ENCODE peak calls at places on chromosomes 16 and 17, in seven cellular contexts. Z is fibroblast of pulmonary artery, U is T-helper 9 cell, A is uterus, G is NCI-H345, L is neural crest cell, I is skeletal muscle cell. X is an unnamed sample.

GRCh38 chr16:81647527-81647926 is 131.6 kb upstream of the PLCG2 start:
- DNase-seq in I (no peak), Z (peak; percentile 47), L (no peak), G (peak; percentile 65), A (no peak), U (no peak), X (no peak)

GRCh38 chr16:55842369-55843104 is 9.6 kb upstream of the CES1 start:
- DNase-seq in I (no peak), G (peak; percentile 12), U (peak; percentile 1), A (no peak), Z (peak; percentile 60), L (peak; percentile 14), X (peak; percentile 48)

GRCh38 chr17:16932156-16932555 is 39.8 kb downstream of the TNFRSF13B start:
- DNase-seq in U (no peak), A (no peak), L (no peak), G (no peak), Z (no peak), I (no peak), X (no peak)

GRCh38 chr17:82396601-82397435 is 21.3 kb upstream of the HEXD start:
- DNase-seq in Z (peak; percentile 76), I (peak; percentile 97), L (no peak), A (no peak), U (no peak), G (no peak), X (no peak)

GRCh38 chr17:33506889-33507650 is 214.0 kb upstream of the ASIC2 start:
- DNase-seq in I (no peak), L (no peak), G (no peak), A (peak; percentile 33), U (no peak), Z (peak; percentile 42), X (no peak)

GRCh38 chr16:28140788-28141618 is 70.8 kb downstream of the XPO6 start:
- DNase-seq in Z (peak; percentile 47), G (no peak), I (no peak), U (peak; percentile 47), L (no peak), A (no peak), X (no peak)

GRCh38 chr17:1629647-1630310 is 1.1 kb upstream of the SLC43A2 start:
- DNase-seq in U (peak; percentile 62), G (peak; percentile 40), I (no peak), A (no peak), L (no peak), Z (peak; percentile 56), X (peak; percentile 61)

GRCh38 chr17:32794533-32795246 is 82.2 kb downstream of the MYO1D start:
- DNase-seq in G (no peak), I (no peak), Z (no peak), A (no peak), U (no peak), L (no peak), X (no peak)

GRCh38 chr17:59355030-59355694 is 23.7 kb downstream of the YPEL2 start:
- DNase-seq in U (no peak), A (no peak), I (no peak), Z (no peak), G (no peak), L (no peak), X (no peak)

GRCh38 chr16:71629617-71630016 is 3.6 kb downstream of the MARVELD3 start:
- DNase-seq in U (no peak), Z (no peak), G (no peak), I (no peak), A (no peak), L (no peak), X (peak; percentile 62)

GRCh38 chr16:85286970-85287814 is 174.9 kb upstream of the CIBAR2 start:
- DNase-seq in L (peak; percentile 45), I (peak; percentile 27), U (no peak), Z (peak; percentile 7), G (no peak), A (no peak), X (peak; percentile 52)

GRCh38 chr17:80892900-80893603 is 98.6 kb upstream of the CHMP6 start:
- DNase-seq in U (peak; percentile 40), I (no peak), L (no peak), G (no peak), A (no peak), Z (peak; percentile 60), X (peak; percentile 86)

GRCh38 chr16:21167360-21167759 is 8.9 kb downstream of the LDAF1 start:
- DNase-seq in I (peak; percentile 53), G (no peak), A (no peak), L (no peak), Z (peak; percentile 45), U (no peak), X (no peak)

GRCh38 chr17:76623271-76624146 is 20.0 kb downstream of the ST6GALNAC1 start:
- DNase-seq in G (peak; percentile 75), A (peak; percentile 82), U (peak; percentile 72), Z (peak; percentile 78), L (peak; percentile 76), I (no peak), X (peak; percentile 76)

GRCh38 chr17:79840204-79840988 is 1.2 kb upstream of the CBX4 start:
- DNase-seq in A (peak; percentile 77), U (peak; percentile 20), Z (peak; percentile 64), I (no peak), G (peak; percentile 59), L (peak; percentile 45), X (peak; percentile 74)

GRCh38 chr16:9092963-9093477 is 1.6 kb downstream of the HAPSTR1 start:
- DNase-seq in U (peak; percentile 10), A (peak; percentile 22), L (peak; percentile 16), Z (no peak), G (peak; percentile 31), I (no peak), X (peak; percentile 82)

GRCh38 chr16:49859139-49859947 is 3.4 kb upstream of the ZNF423 start:
- DNase-seq in Z (peak; percentile 64), L (no peak), I (no peak), U (no peak), A (peak; percentile 77), G (no peak), X (peak; percentile 42)

GRCh38 chr17:77184474-77184873 is 43.7 kb downstream of the SEC14L1 start:
- DNase-seq in Z (peak; percentile 46), U (no peak), L (no peak), I (no peak), G (no peak), A (no peak), X (peak; percentile 81)

GRCh38 chr17:38942641-38943040 is 17.2 kb downstream of the LASP1NB start:
- DNase-seq in A (no peak), Z (no peak), G (no peak), I (no peak), U (no peak), L (no peak), X (peak; percentile 9)

GRCh38 chr17:4947411-4948165 is 742 bp downstream of the PFN1 start:
- DNase-seq in G (peak; percentile 33), L (peak; percentile 35), U (peak; percentile 59), Z (peak; percentile 52), I (no peak), A (peak; percentile 71), X (peak; percentile 61)

GRCh38 chr17:65664296-65664695 is 102.8 kb upstream of the AXIN2 start:
- DNase-seq in A (no peak), I (peak; percentile 58), G (no peak), U (no peak), L (no peak), Z (peak; percentile 31), X (no peak)

GRCh38 chr17:34361478-34362061 is 1.5 kb downstream of the CCL1 start:
- DNase-seq in G (peak; percentile 95), A (peak; percentile 90), U (peak; percentile 12), Z (peak; percentile 96), I (peak; percentile 47), L (peak; percentile 78), X (peak; percentile 96)

GRCh38 chr17:4220655-4221054 is 43.1 kb downstream of the ANKFY1 start:
- DNase-seq in G (no peak), Z (peak; percentile 44), I (no peak), L (no peak), U (no peak), A (peak; percentile 43), X (no peak)

GRCh38 chr17:58267347-58268324 is 13.1 kb downstream of the MPO start:
- DNase-seq in G (no peak), A (no peak), I (no peak), U (no peak), L (no peak), Z (no peak), X (no peak)

GRCh38 chr17:32318071-32318470 is 23.9 kb downstream of the C17orf75 start:
- DNase-seq in I (no peak), G (no peak), A (no peak), L (no peak), U (no peak), Z (no peak), X (no peak)

GRCh38 chr16:73228649-73229048 is 180.7 kb upstream of the ZFHX3 start:
- DNase-seq in L (no peak), U (no peak), G (no peak), I (peak; percentile 24), A (peak; percentile 53), Z (peak; percentile 96), X (no peak)